ENCODE peak calls at places on chromosomes 7 and 10, in ten cellular contexts. M is mesothelial cell of epicardium; I is left lobe of liver; A is stimulated activated CD4-positive, alpha-beta T cell treated with anti-CD3 and anti-CD28 coated beads, Interleukin-2, amount 100 ng/mL, for 48 hours; Y is esophagus muscularis mucosa; P is CD8-positive, alpha-beta T cell; F is stimulated activated effector memory CD8-positive, alpha-beta T cell treated with anti-CD3 and anti-CD28 coated beads, Interleukin-12 subunit alpha, Interleukin-12 subunit beta, amount 100 ng/mL, for 72 hours; Z is NCI-H2081; T is activated CD4-positive, alpha-beta T cell treated with anti-CD3 and anti-CD28 coated beads for 1 hour; L is endothelial cell. E is an unnamed sample.

GRCh38 chr10:29496341-29497162 is 138.2 kb downstream of the SVIL start:
- DNase-seq in F (peak), Y (no peak), A (peak), I (peak), T (peak), P (peak), M (peak), Z (peak), L (peak), E (peak)

GRCh38 chr10:61024801-61025201 is 80.8 kb upstream of the RHOBTB1 start:
- DNase-seq in Z (no peak), L (peak), T (no peak), Y (no peak), M (no peak), A (no peak), P (no peak), F (no peak), I (no peak), E (no peak)

GRCh38 chr10:101566333-101567164 is 21.5 kb downstream of the POLL start:
- DNase-seq in Y (no peak), T (no peak), I (peak), F (no peak), A (no peak), P (no peak), L (peak), Z (peak), M (no peak), E (no peak)

GRCh38 chr7:29564455-29565185 is 985 bp downstream of the PRR15 start:
- DNase-seq in A (no peak), M (peak), I (peak), Y (no peak), Z (peak), P (no peak), F (peak), T (no peak), L (peak), E (no peak)

GRCh38 chr10:104622598-104623209 is 18.4 kb upstream of the SORCS3 start:
- DNase-seq in F (no peak), L (peak), P (no peak), I (no peak), T (no peak), Z (no peak), Y (peak), A (no peak), M (no peak), E (no peak)

GRCh38 chr10:106107711-106108110 is 1056.8 kb downstream of the SORCS1 start:
- DNase-seq in A (no peak), P (no peak), Y (no peak), T (no peak), L (no peak), F (no peak), M (no peak), Z (no peak), I (no peak), E (no peak)

GRCh38 chr10:89235073-89235798 is 16.3 kb downstream of the LIPA start:
- DNase-seq in A (no peak), L (no peak), I (no peak), Z (no peak), F (no peak), P (no peak), T (no peak), M (no peak), Y (no peak), E (no peak)

GRCh38 chr10:89853796-89854195 is 152.4 kb downstream of the KIF20B start:
- DNase-seq in F (no peak), Y (no peak), I (no peak), P (no peak), T (no peak), L (peak), M (no peak), A (no peak), Z (no peak), E (no peak)

GRCh38 chr7:140719711-140720110 is 23.2 kb downstream of the NDUFB2 start:
- DNase-seq in F (no peak), P (no peak), Z (no peak), A (no peak), M (no peak), L (no peak), I (no peak), T (no peak), Y (no peak), E (no peak)

GRCh38 chr10:81838950-81839349 is 36.0 kb upstream of the NRG3 start:
- DNase-seq in A (no peak), P (no peak), F (no peak), Z (no peak), M (no peak), T (no peak), L (peak), I (no peak), Y (no peak), E (no peak)

GRCh38 chr10:108358912-108359311 is 1194.4 kb upstream of the SORCS1 start:
- DNase-seq in L (no peak), I (no peak), Z (no peak), M (no peak), P (no peak), T (no peak), A (no peak), F (no peak), Y (no peak), E (peak)

GRCh38 chr7:24956021-24956420 is 24.0 kb downstream of the OSBPL3 start:
- DNase-seq in Y (no peak), I (no peak), A (no peak), T (no peak), L (no peak), M (no peak), Z (no peak), F (no peak), P (no peak), E (no peak)

GRCh38 chr7:7732566-7733290 is 14.3 kb upstream of the RPA3 start:
- DNase-seq in L (no peak), I (no peak), P (no peak), F (no peak), Y (no peak), T (no peak), A (no peak), Z (no peak), M (no peak), E (no peak)

GRCh38 chr10:55491712-55492111 is 690.7 kb upstream of the PCDH15 start:
- DNase-seq in F (no peak), Y (no peak), T (no peak), Z (no peak), I (no peak), P (no peak), A (no peak), M (no peak), L (no peak), E (no peak)

GRCh38 chr10:75408911-75409885 is 7.6 kb upstream of the ZNF503 start:
- DNase-seq in Z (peak), T (no peak), Y (no peak), F (no peak), A (no peak), P (no peak), M (peak), I (peak), L (peak), E (peak)

GRCh38 chr7:67913604-67914003 is 917.0 kb downstream of the TYW1 start:
- DNase-seq in T (no peak), A (no peak), M (no peak), F (no peak), I (no peak), Y (no peak), P (no peak), L (no peak), Z (no peak), E (no peak)

GRCh38 chr10:77158666-77159065 is 478.9 kb downstream of the KCNMA1 start:
- DNase-seq in Y (no peak), F (no peak), T (no peak), A (no peak), L (no peak), I (no peak), Z (no peak), P (no peak), M (no peak), E (no peak)

GRCh38 chr7:20241491-20242261 is 24.5 kb upstream of the MACC1 start:
- DNase-seq in M (no peak), L (no peak), P (no peak), Y (no peak), T (no peak), A (no peak), I (no peak), F (no peak), Z (no peak), E (no peak)

GRCh38 chr10:90743291-90743690 is 114.5 kb downstream of the HTR7 start:
- DNase-seq in F (no peak), P (no peak), T (no peak), L (no peak), I (no peak), A (no peak), M (no peak), Z (no peak), Y (no peak), E (no peak)

GRCh38 chr7:27419581-27420177 is 177.1 kb downstream of the EVX1 start:
- DNase-seq in Y (no peak), P (no peak), Z (no peak), I (no peak), M (no peak), A (no peak), T (no peak), F (no peak), L (no peak), E (no peak)

GRCh38 chr10:111705026-111705425 is 478.5 kb downstream of the GPAM start:
- DNase-seq in P (no peak), Y (no peak), M (no peak), T (no peak), Z (no peak), A (no peak), I (no peak), L (no peak), F (no peak), E (no peak)

GRCh38 chr7:155358066-155358947 is 60.6 kb downstream of the INSIG1 start:
- DNase-seq in Y (no peak), I (no peak), T (no peak), L (no peak), F (no peak), A (no peak), Z (no peak), P (no peak), M (no peak), E (no peak)

GRCh38 chr10:43421519-43421918 is 12.5 kb upstream of the HNRNPF start:
- DNase-seq in A (no peak), T (no peak), M (no peak), F (no peak), P (no peak), Z (no peak), Y (no peak), I (no peak), L (no peak), E (no peak)

GRCh38 chr10:44089671-44090070 is 295.2 kb downstream of the CXCL12 start:
- DNase-seq in I (no peak), T (no peak), L (no peak), Y (no peak), Z (no peak), A (no peak), F (no peak), P (no peak), M (no peak), E (no peak)

GRCh38 chr7:30428586-30429530 is 49.7 kb downstream of the NOD1 start:
- DNase-seq in A (no peak), I (peak), F (no peak), Y (no peak), T (no peak), Z (peak), M (no peak), L (no peak), P (no peak), E (no peak)

GRCh38 chr7:77679608-77680007 is 16.7 kb upstream of the RSBN1L start:
- DNase-seq in F (no peak), Y (no peak), I (no peak), P (no peak), L (no peak), M (no peak), T (no peak), Z (no peak), A (no peak), E (no peak)

GRCh38 chr10:44390585-44391072 is 5.7 kb upstream of the CXCL12 start:
- DNase-seq in F (no peak), Z (no peak), Y (peak), A (no peak), P (no peak), M (no peak), I (peak), L (no peak), T (no peak), E (no peak)

GRCh38 chr10:11670311-11670825 is 58.9 kb upstream of the USP6NL start:
- DNase-seq in Y (no peak), M (no peak), L (no peak), F (no peak), P (no peak), I (no peak), T (no peak), A (no peak), Z (no peak), E (no peak)

GRCh38 chr7:37081436-37081835 is 357.1 kb upstream of the AOAH start:
- DNase-seq in P (no peak), I (no peak), F (no peak), T (no peak), Z (peak), A (peak), M (peak), Y (peak), L (no peak), E (no peak)

GRCh38 chr7:105055084-105055483 is 41.1 kb downstream of the KMT2E start:
- DNase-seq in M (no peak), P (no peak), I (no peak), T (no peak), F (no peak), Z (no peak), L (no peak), Y (no peak), A (no peak), E (no peak)

GRCh38 chr10:52778511-52779392 is 6.2 kb upstream of the MBL2 start:
- DNase-seq in L (peak), T (no peak), P (no peak), Y (peak), I (no peak), F (no peak), A (no peak), Z (peak), M (no peak), E (no peak)

GRCh38 chr7:6286486-6286885 is 14.1 kb upstream of the CYTH3 start:
- DNase-seq in L (no peak), Y (no peak), A (no peak), F (no peak), I (no peak), T (no peak), P (no peak), Z (no peak), M (no peak), E (no peak)

GRCh38 chr10:3926675-3927525 is 141.9 kb upstream of the KLF6 start:
- DNase-seq in I (no peak), F (no peak), Y (no peak), A (no peak), P (no peak), Z (no peak), L (no peak), M (no peak), T (no peak), E (no peak)

GRCh38 chr7:34845666-34846361 is 187.8 kb downstream of the NPSR1 start:
- DNase-seq in L (no peak), Y (peak), Z (no peak), F (peak), T (no peak), M (no peak), P (no peak), I (no peak), A (no peak), E (no peak)

GRCh38 chr7:2886900-2887299 is 42.8 kb upstream of the GNA12 start:
- DNase-seq in Z (peak), F (no peak), P (peak), I (peak), L (peak), M (no peak), T (no peak), Y (no peak), A (peak), E (peak)

GRCh38 chr7:44218418-44219201 is 17.8 kb downstream of the YKT6 start:
- DNase-seq in L (peak), Y (no peak), F (no peak), P (no peak), T (no peak), I (no peak), Z (no peak), M (no peak), A (no peak), E (no peak)

GRCh38 chr7:142853739-142854504 is 954 bp upstream of the EPHB6 start:
- DNase-seq in P (peak), Z (peak), L (peak), I (peak), F (peak), Y (no peak), M (peak), A (peak), T (peak), E (peak)

GRCh38 chr7:36175872-36176271 is 22.8 kb downstream of the EEPD1 start:
- DNase-seq in Y (no peak), Z (no peak), M (no peak), A (no peak), T (no peak), I (no peak), P (no peak), L (no peak), F (no peak), E (no peak)